ENCODE peak calls at places on chromosomes 6 and 20, in six cellular contexts. E is iris pigment epithelial cell; R is body of pancreas; T is T-cell; M is stimulated activated CD4-positive, alpha-beta T cell treated with anti-CD3 and anti-CD28 coated beads, TNF-alpha, amount 100 ng/mL, for 4 hours; X is stomach. F is an unnamed sample.

GRCh38 chr20:38434770-38435554 is at the start of gene SNHG17:
- DNase-seq in E (peak), R (peak), T (peak), M (peak), X (peak), F (peak)

GRCh38 chr6:56814308-56814707 is 140.6 kb upstream of the BEND6 start:
- DNase-seq in E (no peak), R (no peak), T (no peak), M (no peak), X (no peak), F (no peak)

GRCh38 chr20:40370800-40371199 is 318.2 kb downstream of the MAFB start:
- DNase-seq in E (no peak), R (no peak), T (no peak), M (no peak), X (no peak), F (no peak)

GRCh38 chr6:4188801-4189200 is 53.4 kb upstream of the ECI2 start:
- DNase-seq in E (no peak), R (no peak), T (no peak), M (no peak), X (no peak), F (no peak)

GRCh38 chr6:150175611-150176151 is 32.8 kb downstream of the PPP1R14C start:
- DNase-seq in E (no peak), R (no peak), T (no peak), M (no peak), X (no peak), F (no peak)

GRCh38 chr6:112325449-112325848 is 21.7 kb upstream of the RFPL4B start:
- DNase-seq in E (no peak), R (no peak), T (no peak), M (no peak), X (no peak), F (no peak)

GRCh38 chr20:46709459-46710148 is at the start of gene SLC2A10:
- DNase-seq in E (peak), R (peak), T (no peak), M (no peak), X (peak), F (no peak)

GRCh38 chr20:22232473-22232872 is 351.9 kb downstream of the FOXA2 start:
- DNase-seq in E (no peak), R (no peak), T (no peak), M (no peak), X (no peak), F (no peak)

GRCh38 chr6:123658848-123659247 is 22.1 kb upstream of the TRDN start:
- DNase-seq in E (no peak), R (no peak), T (no peak), M (no peak), X (no peak), F (no peak)

GRCh38 chr6:53673138-53673801 is 7.7 kb upstream of the KLHL31 start:
- DNase-seq in E (peak), R (peak), T (no peak), M (no peak), X (no peak), F (peak)

F was measured in epithelial cell of esophagus.